ENCODE peak calls at places on chromosomes 7 and 10, in five cellular contexts. N is IMR-90, C is mesenchymal stem cell, Y is trophoblast cell, E is H9. J is an unnamed sample.

GRCh38 chr10:59303018-59303417 is 59.3 kb downstream of the FAM13C start:
- DNase-seq in N (no peak), C (no peak), Y (no peak), E (no peak), J (peak)

GRCh38 chr7:27108390-27109127 is 6.1 kb upstream of the HOXA2 start:
- DNase-seq in N (peak), C (peak), Y (no peak), E (peak), J (peak)

GRCh38 chr10:114767101-114767588 is 54.4 kb upstream of the FHIP2A start:
- DNase-seq in N (peak), C (peak), Y (no peak), E (no peak), J (no peak)

GRCh38 chr7:17456541-17456940 is 158.1 kb downstream of the AHR start:
- DNase-seq in N (peak), C (no peak), Y (no peak), E (no peak), J (no peak)

GRCh38 chr7:153091477-153091876 is 331.9 kb downstream of the ACTR3B start:
- DNase-seq in N (no peak), C (no peak), Y (peak), E (no peak), J (no peak)

GRCh38 chr10:122192142-122192541 is 79.0 kb upstream of the BTBD16 start:
- DNase-seq in N (no peak), C (no peak), Y (no peak), E (peak), J (no peak)

GRCh38 chr7:46713868-46714596 is 793.0 kb upstream of the IGFBP3 start:
- DNase-seq in N (no peak), C (peak), Y (no peak), E (no peak), J (no peak)

GRCh38 chr10:122112625-122113160 is 123.7 kb downstream of the TACC2 start:
- DNase-seq in N (peak), C (peak), Y (peak), E (peak), J (peak)

GRCh38 chr10:18140149-18140956 is at the start of gene CACNB2:
- DNase-seq in N (peak), C (peak), Y (no peak), E (peak), J (peak)

GRCh38 chr10:87626422-87626892 is 33.2 kb upstream of the PAPSS2 start:
- DNase-seq in N (no peak), C (no peak), Y (no peak), E (peak), J (peak)

GRCh38 chr10:35942052-35942451 is 300.0 kb upstream of the FZD8 start:
- DNase-seq in N (no peak), C (no peak), Y (no peak), E (no peak), J (no peak)

GRCh38 chr10:99631496-99631895 is 11.3 kb upstream of the SLC25A28 start:
- DNase-seq in N (peak), C (peak), Y (no peak), E (no peak), J (no peak)

GRCh38 chr10:77290528-77291155 is 347.0 kb downstream of the KCNMA1 start:
- DNase-seq in N (peak), C (peak), Y (peak), E (no peak), J (peak)

GRCh38 chr10:96043895-96044580 is 655 bp downstream of the CCNJ start:
- DNase-seq in N (peak), C (peak), Y (peak), E (peak), J (peak)

GRCh38 chr10:100829933-100830727 is 82.6 kb upstream of the SLF2 start:
- DNase-seq in N (no peak), C (no peak), Y (no peak), E (peak), J (peak)

GRCh38 chr7:140676303-140676702 is 3.6 kb downstream of the ADCK2 start:
- DNase-seq in N (no peak), C (no peak), Y (no peak), E (no peak), J (no peak)

GRCh38 chr7:92766461-92767003 is 69.8 kb downstream of the CDK6 start:
- DNase-seq in N (peak), C (peak), Y (peak), E (no peak), J (no peak)

DNA sequence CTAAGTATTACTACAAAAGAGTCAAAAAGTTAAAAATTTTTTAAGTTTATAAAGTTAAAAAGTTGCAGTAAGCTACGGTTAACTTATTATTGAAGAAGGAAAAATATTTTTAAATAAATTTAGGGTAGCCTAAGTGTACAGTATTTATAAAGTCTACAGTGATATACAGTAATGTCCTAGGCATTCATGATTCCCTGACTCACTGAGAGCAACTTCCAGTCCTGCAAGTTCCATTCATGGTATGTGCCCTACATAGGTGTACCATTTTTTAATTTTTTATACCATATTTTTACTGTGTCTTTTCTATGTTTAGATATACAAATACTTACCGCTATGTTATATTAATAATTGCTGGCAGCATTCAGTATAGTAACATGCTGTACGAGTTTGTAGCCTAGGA is 92.3 kb downstream of the CTNNA3 start:
- DNase-seq in N (peak), C (no peak), Y (no peak), E (no peak), J (no peak)
- H3K4ac ChIP-seq in N (peak), C (no peak), Y (no peak), E (no peak), J (no peak)

GRCh38 chr7:107874097-107874496 is 16.9 kb upstream of the DLD start:
- DNase-seq in N (no peak), C (no peak), Y (no peak), E (no peak), J (no peak)
- H3K4ac ChIP-seq in N (no peak), C (no peak), Y (no peak), E (no peak), J (no peak)

GRCh38 chr7:44970521-44971051 is 8.2 kb downstream of the MYO1G start:
- DNase-seq in N (no peak), C (no peak), Y (no peak), E (no peak), J (no peak)
- H3K4ac ChIP-seq in N (no peak), C (no peak), Y (no peak), E (no peak), J (no peak)

GRCh38 chr7:44796504-44797328 is at the start of gene PPIA:
- DNase-seq in N (peak), C (peak), Y (peak), E (peak), J (peak)
- H3K4ac ChIP-seq in N (peak), C (peak), Y (peak), E (no peak), J (peak)

GRCh38 chr7:67817481-67817880 is 820.8 kb downstream of the TYW1 start:
- DNase-seq in N (no peak), C (no peak), Y (no peak), E (no peak), J (no peak)

GRCh38 chr7:67821116-67821515 is 824.5 kb downstream of the TYW1 start:
- DNase-seq in N (no peak), C (no peak), Y (no peak), E (no peak), J (no peak)

GRCh38 chr7:67825356-67825755 is 828.7 kb downstream of the TYW1 start:
- DNase-seq in N (no peak), C (no peak), Y (no peak), E (no peak), J (no peak)

GRCh38 chr7:67823345-67823744 is 826.7 kb downstream of the TYW1 start:
- DNase-seq in N (no peak), C (no peak), Y (no peak), E (no peak), J (no peak)
- H3K4ac ChIP-seq in N (no peak), C (no peak), Y (no peak), E (no peak), J (no peak)

J was measured in mesendoderm.